ENCODE peak calls at places on chromosomes 3 and 15, in ten cellular contexts. N is tibial artery, B is esophagus muscularis mucosa, S is hepatocyte, G is AG04450, F is tibial nerve, J is body of pancreas, Y is foreskin keratinocyte, O is ovary, P is endodermal cell. H is an unnamed sample.
A peak's percentile ranks its signal among the peaks of the same experiment; 100 is the strongest.

GRCh38 chr15:98123834-98124233 is 163.3 kb downstream of the ARRDC4 start:
- DNase-seq in P (no peak), J (no peak), F (no peak), G (no peak), N (no peak), S (no peak), B (no peak), Y (peak; percentile 93), O (no peak), H (no peak)

GRCh38 chr3:108125550-108126071 is 34.8 kb upstream of the CD47 start:
- DNase-seq in B (no peak), N (no peak), P (no peak), Y (no peak), F (no peak), S (no peak), J (no peak), G (no peak), O (no peak), H (no peak)

GRCh38 chr3:33803252-33803651 is 4.8 kb downstream of the PDCD6IP start:
- DNase-seq in J (no peak), S (no peak), N (no peak), Y (no peak), P (no peak), G (no peak), O (no peak), F (no peak), B (no peak), H (no peak)

GRCh38 chr3:25455316-25456232 is 27.5 kb downstream of the RARB start:
- DNase-seq in G (no peak), Y (no peak), P (peak; percentile 61), O (no peak), F (no peak), B (no peak), N (no peak), J (no peak), S (no peak), H (peak; percentile 40)

GRCh38 chr3:186354100-186354499 is 7.9 kb downstream of the DGKG start:
- DNase-seq in G (no peak), S (no peak), J (no peak), P (no peak), Y (no peak), F (no peak), B (peak; percentile 47), O (no peak), N (no peak), H (no peak)

GRCh38 chr3:16810593-16811367 is 74.0 kb upstream of the PLCL2 start:
- DNase-seq in S (no peak), F (no peak), B (peak; percentile 75), O (no peak), P (peak; percentile 44), N (no peak), Y (no peak), J (no peak), G (no peak), H (no peak)

GRCh38 chr3:149299938-149300791 is 33.3 kb downstream of the TM4SF18 start:
- DNase-seq in S (peak; percentile 85), J (peak; percentile 81), N (peak; percentile 33), G (peak; percentile 69), B (peak; percentile 78), F (no peak), Y (peak; percentile 98), P (no peak), O (no peak), H (no peak)

GRCh38 chr3:111338059-111338698 is 203.8 kb upstream of the CD96 start:
- DNase-seq in P (peak; percentile 86), O (no peak), J (peak; percentile 70), S (peak; percentile 81), Y (peak; percentile 81), G (peak; percentile 69), F (peak; percentile 15), N (no peak), B (no peak), H (peak; percentile 36)

GRCh38 chr3:41164776-41165175 is 34.5 kb upstream of the CTNNB1 start:
- DNase-seq in N (no peak), Y (no peak), J (no peak), S (no peak), F (no peak), B (no peak), G (no peak), O (no peak), P (no peak), H (no peak)

GRCh38 chr3:73552700-73553099 is 72.0 kb downstream of the PDZRN3 start:
- DNase-seq in P (no peak), Y (peak; percentile 26), J (no peak), B (no peak), F (no peak), O (no peak), N (no peak), S (no peak), G (peak; percentile 49), H (no peak)

GRCh38 chr3:107892960-107893359 is 197.9 kb downstream of the CD47 start:
- DNase-seq in P (no peak), F (no peak), G (no peak), Y (no peak), J (no peak), S (no peak), O (no peak), B (no peak), N (no peak), H (no peak)

GRCh38 chr15:88663216-88663615 is 24.4 kb downstream of the ISG20 start:
- DNase-seq in O (no peak), Y (peak; percentile 17), J (peak; percentile 49), S (no peak), G (no peak), N (no peak), F (no peak), P (no peak), B (peak; percentile 82), H (no peak)

GRCh38 chr3:23174426-23175039 is 28.6 kb upstream of the UBE2E2 start:
- DNase-seq in J (no peak), Y (no peak), S (no peak), G (no peak), N (no peak), B (no peak), O (no peak), P (peak; percentile 61), F (no peak), H (peak; percentile 43)

GRCh38 chr3:66633564-66633963 is 132.7 kb upstream of the LRIG1 start:
- DNase-seq in J (no peak), P (no peak), G (no peak), B (no peak), Y (no peak), N (no peak), O (no peak), S (no peak), F (no peak), H (peak; percentile 40)

GRCh38 chr3:170021083-170021482 is 16.7 kb upstream of the GPR160 start:
- DNase-seq in Y (no peak), F (no peak), G (no peak), B (no peak), S (no peak), N (no peak), O (no peak), P (no peak), J (no peak), H (no peak)
- TF ChIP-seq CTCF in Y (peak; percentile 10), F (no peak), G (peak; percentile 32), B (no peak), S (peak; percentile 5), N (no peak), O (no peak), P (peak; percentile 65), J (no peak), H (peak; percentile 22)

GRCh38 chr15:63967616-63968015 is 78.7 kb downstream of the DAPK2 start:
- DNase-seq in S (no peak), F (no peak), J (no peak), G (no peak), B (no peak), Y (no peak), O (no peak), P (no peak), N (no peak), H (no peak)
- H3K27ac ChIP-seq in S (peak overlapping the region; percentile 93), F (no peak overlapping the region), J (peak overlapping the region; percentile 84), G (no peak overlapping the region), B (no peak overlapping the region), Y (no peak overlapping the region), O (no peak overlapping the region), P (no peak overlapping the region), N (no peak overlapping the region), H (peak overlapping the region; percentile 73)

DNA sequence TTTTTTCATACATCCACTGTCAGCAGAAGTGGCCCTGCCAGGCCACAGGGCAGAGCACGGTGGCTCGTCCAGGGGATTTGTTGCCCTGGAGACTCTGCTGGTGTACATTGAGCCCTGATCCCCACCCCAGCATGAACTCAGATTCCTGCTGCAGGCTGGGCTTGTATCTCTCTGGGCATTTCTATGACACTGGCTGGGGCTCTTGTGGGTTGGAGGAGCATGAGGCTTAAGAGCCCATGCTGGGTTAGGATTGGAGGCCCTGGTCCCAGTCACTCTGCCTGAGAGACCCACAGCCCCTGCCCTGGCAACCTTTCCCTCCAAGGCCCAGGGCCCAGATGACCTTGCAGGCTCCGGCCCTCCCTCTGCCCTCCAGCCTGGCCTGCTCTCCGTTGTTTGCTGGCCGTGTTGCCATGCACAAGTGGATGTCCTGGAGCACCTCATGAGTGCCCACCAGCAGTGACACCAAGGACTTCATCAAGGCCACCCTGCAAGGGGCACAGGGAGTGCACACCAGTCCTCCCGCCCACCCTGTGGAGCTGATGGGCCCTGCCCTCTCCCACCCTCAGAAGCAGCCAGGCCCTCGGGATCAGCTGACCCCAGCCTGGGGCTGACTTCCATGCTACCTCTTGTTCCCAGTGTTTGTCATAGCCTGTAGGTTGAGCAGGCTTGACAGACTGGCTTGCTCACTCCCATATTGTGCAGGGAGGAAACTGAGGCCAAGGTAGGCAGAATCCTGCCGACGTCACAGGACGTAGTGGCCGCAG is 58.1 kb downstream of the ZNF445 start:
- DNase-seq in N (no peak), S (no peak), G (no peak), F (no peak), B (no peak), J (no peak), P (peak; percentile 17), Y (no peak), O (no peak), H (no peak)
- TF ChIP-seq CTCF in N (no peak), S (no peak), G (no peak), F (no peak), B (no peak), J (no peak), P (no peak), Y (no peak), O (no peak), H (no peak)

DNA sequence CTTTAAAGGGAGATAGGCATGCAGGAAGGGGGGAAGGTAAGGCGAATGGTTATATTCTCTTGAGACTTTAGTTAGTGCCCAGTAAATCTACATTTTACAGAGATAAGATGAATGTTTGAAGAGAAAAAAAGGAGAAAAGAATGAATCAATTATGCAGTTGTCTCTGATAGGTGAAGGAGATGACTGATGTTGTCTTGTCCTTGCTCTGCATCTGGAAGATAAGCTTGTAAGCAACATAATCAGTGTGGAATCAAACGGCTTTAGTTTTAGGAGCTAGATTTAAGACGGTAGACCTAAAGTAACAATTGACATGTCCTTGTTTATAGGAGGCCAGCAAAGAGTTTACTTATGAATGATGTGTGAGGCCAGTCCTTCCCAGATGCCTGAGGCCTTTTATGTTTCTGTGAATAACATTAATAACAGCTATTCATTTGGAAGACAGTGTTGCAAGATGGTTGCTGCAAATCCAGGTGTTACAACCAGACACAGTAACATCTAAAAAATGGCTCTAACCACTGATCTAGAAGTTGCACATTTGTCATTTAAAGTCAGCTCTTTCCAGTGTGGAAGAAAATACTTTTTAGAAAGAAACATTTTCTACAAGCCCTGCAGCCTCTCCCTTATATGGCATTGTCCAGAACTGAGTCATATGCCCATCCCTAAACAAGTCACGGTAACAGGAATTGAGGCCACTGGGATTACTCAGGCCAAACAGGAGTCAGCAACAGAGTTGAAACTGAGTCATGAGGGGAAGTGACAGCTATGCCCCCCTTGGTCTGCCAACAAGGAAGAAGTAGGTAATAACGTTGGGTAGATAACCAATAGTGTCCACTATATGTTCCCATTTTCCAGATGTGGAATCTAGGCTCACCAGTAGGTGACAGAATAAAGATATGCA is 77.5 kb upstream of the FBN1 start:
- DNase-seq in P (no peak), B (no peak), N (no peak), O (no peak), G (peak; percentile 53), S (no peak), F (no peak), Y (peak; percentile 95), J (no peak), H (no peak)
- H3K27ac ChIP-seq in P (no peak overlapping the region), B (no peak overlapping the region), N (no peak overlapping the region), O (no peak overlapping the region), G (no peak overlapping the region), S (no peak overlapping the region), F (no peak overlapping the region), Y (peak overlapping the region; percentile 32), J (no peak overlapping the region), H (peak overlapping the region; percentile 36)

H was measured in heart right ventricle.